ENCODE peak calls at places on chromosomes 6 and 20, in five cellular contexts. T, M, J, G and B are unnamed samples.
A peak's percentile ranks its signal among the peaks of the same experiment; 100 is the strongest.

GRCh38 chr6:14272111-14273085 is 154.8 kb downstream of the CD83 start:
- DNase-seq in T (peak; percentile 42), M (no peak), J (no peak), G (no peak), B (no peak)

GRCh38 chr20:49306903-49307336 is 29.1 kb upstream of the ZNFX1 start:
- DNase-seq in T (no peak), M (no peak), J (no peak), G (peak; percentile 28), B (no peak)

GRCh38 chr20:57505991-57506390 is 18.9 kb downstream of the CTCFL start:
- DNase-seq in T (no peak), M (no peak), J (no peak), G (no peak), B (no peak)

GRCh38 chr6:103011605-103012004 is 1618.1 kb downstream of the GRIK2 start:
- DNase-seq in T (no peak), M (no peak), J (no peak), G (no peak), B (peak; percentile 18)

GRCh38 chr6:157314705-157315321 is 8.5 kb downstream of the TMEM242 start:
- DNase-seq in T (peak; percentile 85), M (peak; percentile 79), J (peak; percentile 35), G (peak; percentile 69), B (peak; percentile 83)

GRCh38 chr6:111818539-111819226 is 54.6 kb downstream of the FYN start:
- DNase-seq in T (peak; percentile 75), M (no peak), J (no peak), G (no peak), B (no peak)

GRCh38 chr6:65191412-65191811 is 515.6 kb downstream of the EYS start:
- DNase-seq in T (no peak), M (no peak), J (no peak), G (no peak), B (peak; percentile 8)

GRCh38 chr6:1381397-1382330 is 7.7 kb upstream of the FOXF2 start:
- DNase-seq in T (no peak), M (peak; percentile 3), J (peak; percentile 82), G (peak; percentile 86), B (peak; percentile 73)

GRCh38 chr20:61899971-61900370 is 165.7 kb downstream of the TAF4 start:
- DNase-seq in T (no peak), M (no peak), J (no peak), G (peak; percentile 51), B (no peak)

GRCh38 chr20:33770005-33770404 is 38.2 kb downstream of the ZNF341 start:
- DNase-seq in T (no peak), M (no peak), J (no peak), G (no peak), B (no peak)

DNA sequence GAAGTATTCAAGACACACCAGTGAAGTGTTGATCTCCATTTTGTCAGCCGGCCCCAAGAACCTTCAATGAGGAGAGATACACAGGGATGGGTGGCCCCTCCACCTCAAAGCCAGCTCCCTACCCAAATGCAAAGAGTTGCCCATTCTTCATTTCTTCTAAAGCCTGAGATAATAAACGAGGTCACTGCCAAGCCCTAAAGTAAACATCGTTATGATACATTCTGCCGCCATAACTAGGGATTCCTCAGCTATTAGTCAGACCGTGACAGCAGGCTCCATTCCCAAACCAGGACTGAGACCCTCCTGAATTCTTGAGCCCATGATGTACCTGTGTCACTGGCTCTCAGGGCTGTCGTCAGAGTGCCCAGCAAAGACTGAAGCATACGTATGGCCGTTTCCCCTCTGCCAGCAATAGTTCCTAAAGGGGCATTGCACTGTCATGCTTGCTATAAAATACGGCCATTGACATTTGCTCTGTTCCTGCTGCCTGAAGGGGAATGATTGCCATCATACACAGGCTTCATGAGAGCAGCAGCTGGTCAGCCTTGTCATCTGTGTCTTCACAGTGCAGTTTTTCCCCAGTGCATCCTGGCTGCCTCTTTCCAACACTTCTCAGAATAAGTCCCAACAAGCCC is 41.7 kb downstream of the ISM1 start:
- DNase-seq in T (no peak), M (no peak), J (no peak), G (no peak), B (no peak)
- H4K20me1 ChIP-seq in T (no peaks in the 10 kb centered on the region), M (no peaks in the 10 kb centered on the region), J (no peaks in the 10 kb centered on the region), G (no peaks in the 10 kb centered on the region), B (no peaks in the 10 kb centered on the region)

GRCh38 chr6:43780891-43781571 is 11.0 kb downstream of the VEGFA start:
- DNase-seq in T (no peak), M (no peak), J (no peak), G (no peak), B (no peak)
- H4K20me1 ChIP-seq in T (peaks cover 94% of the 10 kb centered on the region), M (no peaks in the 10 kb centered on the region), J (peaks cover 95% of the 10 kb centered on the region), G (peaks cover 52% of the 10 kb centered on the region), B (peaks cover 26% of the 10 kb centered on the region)

DNA sequence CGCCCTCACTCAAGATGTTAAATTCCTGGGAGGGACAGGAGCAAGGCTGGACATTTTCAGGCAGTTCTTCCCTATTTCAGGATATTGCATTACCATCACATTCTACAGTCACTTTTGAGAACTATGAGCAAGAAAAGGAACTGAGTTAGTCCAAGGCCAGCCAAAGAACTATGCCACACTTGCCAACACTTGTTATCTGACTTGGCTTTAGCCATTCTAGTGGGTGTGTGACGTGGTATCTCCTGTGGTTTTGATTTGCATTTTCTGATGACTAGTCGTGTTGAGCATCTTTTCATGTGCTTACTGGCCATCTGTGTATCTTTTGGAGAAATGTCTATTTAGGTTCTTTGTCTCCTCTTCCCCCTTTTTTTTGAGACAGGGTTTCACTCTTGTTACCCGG is 12.0 kb downstream of the XRN2 start:
- DNase-seq in T (peak; percentile 78), M (no peak), J (no peak), G (no peak), B (no peak)
- H4K20me1 ChIP-seq in T (peaks cover 85% of the 10 kb centered on the region), M (peaks cover 12% of the 10 kb centered on the region), J (peaks cover 20% of the 10 kb centered on the region), G (peaks cover 99% of the 10 kb centered on the region), B (peaks cover 81% of the 10 kb centered on the region)

DNA sequence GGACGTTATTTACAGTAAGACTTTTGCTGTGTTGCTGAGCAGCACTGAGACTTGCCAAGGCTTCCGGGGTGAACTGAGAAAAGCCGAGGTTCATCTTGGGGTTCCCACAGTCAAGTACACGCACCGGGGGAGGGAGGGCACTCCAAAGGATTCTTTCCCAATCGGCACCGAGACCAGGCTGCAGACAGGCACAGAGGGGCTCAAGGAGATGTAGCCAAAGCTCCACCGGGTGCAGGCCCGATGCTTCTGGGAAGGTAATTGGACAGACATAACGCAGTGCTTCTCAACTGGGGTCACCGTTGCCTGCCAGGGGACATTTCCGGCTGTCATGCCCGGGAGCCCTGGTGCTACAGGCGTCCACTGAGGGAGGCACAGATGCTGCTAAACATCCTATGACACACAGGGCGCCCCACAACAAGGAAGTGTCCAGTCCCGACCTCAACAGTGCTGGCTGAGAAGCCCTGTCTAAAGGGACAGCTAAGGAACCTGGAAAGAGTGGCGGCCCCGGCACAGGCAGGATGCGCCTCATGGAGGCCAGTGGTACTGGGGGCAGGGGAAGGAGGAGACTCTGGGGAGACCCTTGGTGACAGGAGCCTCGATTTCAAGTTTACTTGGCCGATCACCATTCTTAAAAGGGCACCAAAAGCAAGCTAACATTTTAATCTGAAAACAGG is 92.9 kb downstream of the RAMACL start:
- DNase-seq in T (no peak), M (no peak), J (no peak), G (no peak), B (no peak)
- H4K20me1 ChIP-seq in T (no peaks in the 10 kb centered on the region), M (no peaks in the 10 kb centered on the region), J (peaks cover 7% of the 10 kb centered on the region), G (no peaks in the 10 kb centered on the region), B (no peaks in the 10 kb centered on the region)

GRCh38 chr6:15369838-15370237 is 124.0 kb downstream of the JARID2 start:
- DNase-seq in T (no peak), M (no peak), J (no peak), G (no peak), B (no peak)
- H4K20me1 ChIP-seq in T (peaks cover 95% of the 10 kb centered on the region), M (no peaks in the 10 kb centered on the region), J (peaks cover 44% of the 10 kb centered on the region), G (peaks cover 6% of the 10 kb centered on the region), B (peaks cover 98% of the 10 kb centered on the region)

DNA sequence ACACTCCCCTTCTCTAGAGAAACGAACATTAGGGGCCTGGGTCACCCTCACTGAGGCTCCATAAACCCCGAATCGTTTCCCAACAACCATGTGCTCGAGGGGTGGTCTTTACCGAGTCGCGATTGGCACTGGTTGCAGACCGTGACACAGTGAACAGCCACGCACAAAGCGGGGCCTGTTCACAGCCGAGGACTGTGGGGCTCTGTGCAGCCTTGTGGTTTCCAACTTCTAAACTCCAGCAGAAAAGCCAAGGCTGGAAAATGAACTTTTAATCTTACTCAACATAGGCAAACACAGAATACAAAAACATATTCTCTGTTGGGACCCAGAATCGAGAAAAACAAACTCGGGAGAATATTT is 19.0 kb downstream of the RRBP1 start:
- DNase-seq in T (no peak), M (no peak), J (no peak), G (no peak), B (no peak)
- H4K20me1 ChIP-seq in T (peaks cover 94% of the 10 kb centered on the region), M (no peaks in the 10 kb centered on the region), J (peaks cover 2% of the 10 kb centered on the region), G (peaks cover 62% of the 10 kb centered on the region), B (peaks cover 22% of the 10 kb centered on the region)

GRCh38 chr20:5171074-5171789 is 44.4 kb downstream of the CDS2 start:
- DNase-seq in T (no peak), M (no peak), J (no peak), G (no peak), B (peak; percentile 56)

GRCh38 chr20:5171790-5172164 is 45.0 kb downstream of the CDS2 start:
- DNase-seq in T (no peak), M (no peak), J (no peak), G (no peak), B (no peak)

GRCh38 chr20:5172167-5172586 is 45.4 kb downstream of the CDS2 start:
- DNase-seq in T (no peak), M (no peak), J (no peak), G (no peak), B (no peak)

GRCh38 chr20:5172903-5173463 is 46.2 kb downstream of the CDS2 start:
- DNase-seq in T (no peak), M (no peak), J (no peak), G (no peak), B (no peak)

DNA sequence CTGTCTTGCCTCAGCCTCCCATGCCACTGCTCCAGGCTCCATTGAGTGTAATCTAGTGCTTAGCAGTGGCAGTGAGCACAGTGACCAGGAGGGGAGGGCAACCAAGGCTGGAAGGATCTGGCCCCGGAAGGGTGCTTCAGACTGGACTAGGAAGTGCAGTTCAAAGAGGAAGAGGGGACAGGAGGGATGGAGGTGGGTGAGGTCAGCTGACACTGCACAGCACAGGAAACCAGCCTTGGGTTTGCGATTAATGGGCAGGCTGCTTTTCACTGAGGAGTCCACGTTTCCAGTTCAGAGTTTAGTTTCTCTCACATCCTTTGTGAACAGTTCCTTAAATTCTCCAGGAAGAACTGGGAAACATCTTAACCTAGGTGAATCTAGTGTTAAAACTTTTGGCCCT is 47.0 kb downstream of the CDS2 start:
- DNase-seq in T (no peak), M (no peak), J (no peak), G (no peak), B (no peak)
- H4K20me1 ChIP-seq in T (peaks cover 35% of the 10 kb centered on the region), M (no peaks in the 10 kb centered on the region), J (peaks cover 10% of the 10 kb centered on the region), G (peaks cover 11% of the 10 kb centered on the region), B (peaks cover 9% of the 10 kb centered on the region)